ENCODE peak calls at places on chromosome 21, in seven cellular contexts. One of them, this sample, is unnamed.

GRCh38 chr21:25385912-25386474 is 221.3 kb downstream of the MRPL39 start:
- DNase-seq in GM12878: no peak
- DNase-seq in SK-N-SH: peak; percentile 47
- DNase-seq in HepG2: peak; percentile 72
- DNase-seq in HCT116: peak; percentile 23
- DNase-seq in H1: no peak
- DNase-seq in K562: peak; percentile 50
- DNase-seq in this sample: peak; percentile 65

GRCh38 chr21:41319273-41319672 is 2.7 kb downstream of the FAM3B start:
- DNase-seq in SK-N-SH: no peak
- DNase-seq in H1: no peak
- DNase-seq in HCT116: no peak
- DNase-seq in K562: no peak
- DNase-seq in GM12878: no peak
- DNase-seq in HepG2: no peak
- DNase-seq in this sample: no peak

GRCh38 chr21:18772876-18773275 is 369.3 kb upstream of the TMPRSS15 start:
- DNase-seq in SK-N-SH: no peak
- DNase-seq in H1: no peak
- DNase-seq in GM12878: no peak
- DNase-seq in HCT116: no peak
- DNase-seq in K562: no peak
- DNase-seq in HepG2: no peak
- DNase-seq in this sample: no peak

GRCh38 chr21:37071561-37072238 is 1.2 kb downstream of the PIGP start:
- DNase-seq in K562: peak; percentile 37
- DNase-seq in H1: no peak
- DNase-seq in HepG2: no peak
- DNase-seq in HCT116: no peak
- DNase-seq in SK-N-SH: peak; percentile 34
- DNase-seq in GM12878: no peak
- DNase-seq in this sample: no peak

GRCh38 chr21:25421327-25422028 is 185.8 kb downstream of the MRPL39 start:
- DNase-seq in GM12878: peak; percentile 93
- DNase-seq in K562: no peak
- DNase-seq in SK-N-SH: no peak
- DNase-seq in HCT116: no peak
- DNase-seq in HepG2: no peak
- DNase-seq in H1: peak; percentile 15
- DNase-seq in this sample: peak; percentile 58

GRCh38 chr21:36709868-36710728 is 11.2 kb downstream of the SIM2 start:
- DNase-seq in HepG2: no peak
- DNase-seq in K562: no peak
- DNase-seq in GM12878: no peak
- DNase-seq in H1: no peak
- DNase-seq in SK-N-SH: no peak
- DNase-seq in HCT116: no peak
- DNase-seq in this sample: no peak

GRCh38 chr21:30718239-30718909 is at the start of gene KRTAP21-3:
- DNase-seq in GM12878: no peak
- DNase-seq in SK-N-SH: no peak
- DNase-seq in HCT116: peak; percentile 18
- DNase-seq in K562: no peak
- DNase-seq in HepG2: no peak
- DNase-seq in H1: no peak
- DNase-seq in this sample: no peak

GRCh38 chr21:39180429-39181019 is 2.7 kb downstream of the PSMG1 start:
- DNase-seq in K562: no peak
- DNase-seq in HepG2: no peak
- DNase-seq in SK-N-SH: no peak
- DNase-seq in HCT116: no peak
- DNase-seq in GM12878: no peak
- DNase-seq in H1: no peak
- DNase-seq in this sample: no peak

GRCh38 chr21:21458124-21458631 is 460.0 kb downstream of the NCAM2 start:
- DNase-seq in GM12878: no peak
- DNase-seq in HCT116: no peak
- DNase-seq in HepG2: no peak
- DNase-seq in H1: no peak
- DNase-seq in K562: no peak
- DNase-seq in SK-N-SH: no peak
- DNase-seq in this sample: no peak

GRCh38 chr21:21196848-21197247 is 198.6 kb downstream of the NCAM2 start:
- DNase-seq in SK-N-SH: no peak
- DNase-seq in GM12878: no peak
- DNase-seq in H1: no peak
- DNase-seq in K562: no peak
- DNase-seq in HepG2: no peak
- DNase-seq in HCT116: no peak
- DNase-seq in this sample: no peak

GRCh38 chr21:29219165-29219770 is 79.5 kb upstream of the BACH1 start:
- DNase-seq in SK-N-SH: no peak
- DNase-seq in H1: no peak
- DNase-seq in GM12878: no peak
- DNase-seq in HepG2: no peak
- DNase-seq in HCT116: no peak
- DNase-seq in K562: no peak
- DNase-seq in this sample: no peak

GRCh38 chr21:41361786-41362604 is at the start of gene MX2:
- DNase-seq in H1: no peak
- DNase-seq in HepG2: peak; percentile 35
- DNase-seq in SK-N-SH: no peak
- DNase-seq in HCT116: no peak
- DNase-seq in K562: no peak
- DNase-seq in GM12878: peak; percentile 91
- DNase-seq in this sample: no peak

GRCh38 chr21:37430184-37430821 is 63.7 kb downstream of the DYRK1A start:
- DNase-seq in H1: no peak
- DNase-seq in K562: no peak
- DNase-seq in GM12878: no peak
- DNase-seq in HepG2: peak; percentile 69
- DNase-seq in HCT116: no peak
- DNase-seq in SK-N-SH: no peak
- DNase-seq in this sample: no peak

GRCh38 chr21:21200103-21200938 is 202.1 kb downstream of the NCAM2 start:
- DNase-seq in H1: no peak
- DNase-seq in SK-N-SH: no peak
- DNase-seq in GM12878: no peak
- DNase-seq in HCT116: no peak
- DNase-seq in HepG2: no peak
- DNase-seq in K562: peak; percentile 50
- DNase-seq in this sample: peak; percentile 3

GRCh38 chr21:25189497-25189896 is 417.8 kb downstream of the MRPL39 start:
- DNase-seq in H1: no peak
- DNase-seq in HCT116: no peak
- DNase-seq in HepG2: no peak
- DNase-seq in GM12878: no peak
- DNase-seq in SK-N-SH: no peak
- DNase-seq in K562: no peak
- DNase-seq in this sample: no peak

GRCh38 chr21:42417533-42417932 is 13.8 kb downstream of the UBASH3A start:
- DNase-seq in K562: no peak
- DNase-seq in HepG2: no peak
- DNase-seq in SK-N-SH: no peak
- DNase-seq in GM12878: peak; percentile 81
- DNase-seq in HCT116: no peak
- DNase-seq in H1: no peak
- DNase-seq in this sample: no peak

GRCh38 chr21:37737497-37737896 is 178.8 kb downstream of the KCNJ6 start:
- DNase-seq in SK-N-SH: no peak
- DNase-seq in K562: no peak
- DNase-seq in GM12878: no peak
- DNase-seq in HCT116: no peak
- DNase-seq in HepG2: no peak
- DNase-seq in H1: no peak
- DNase-seq in this sample: no peak

GRCh38 chr21:36707763-36708511 is 9.0 kb downstream of the SIM2 start:
- DNase-seq in GM12878: no peak
- DNase-seq in SK-N-SH: no peak
- DNase-seq in H1: no peak
- DNase-seq in HCT116: no peak
- DNase-seq in HepG2: no peak
- DNase-seq in K562: no peak
- DNase-seq in this sample: no peak

GRCh38 chr21:36882776-36883175 is 83.7 kb downstream of the HLCS start:
- DNase-seq in HepG2: no peak
- DNase-seq in H1: no peak
- DNase-seq in HCT116: no peak
- DNase-seq in GM12878: no peak
- DNase-seq in K562: no peak
- DNase-seq in SK-N-SH: no peak
- DNase-seq in this sample: no peak

GRCh38 chr21:31665397-31665796 is 5.9 kb downstream of the SOD1 start:
- DNase-seq in HCT116: no peak
- DNase-seq in K562: no peak
- DNase-seq in GM12878: no peak
- DNase-seq in SK-N-SH: no peak
- DNase-seq in HepG2: peak; percentile 20
- DNase-seq in H1: no peak
- DNase-seq in this sample: no peak

GRCh38 chr21:37427221-37427620 is 60.6 kb downstream of the DYRK1A start:
- DNase-seq in HCT116: no peak
- DNase-seq in HepG2: no peak
- DNase-seq in H1: no peak
- DNase-seq in SK-N-SH: no peak
- DNase-seq in K562: no peak
- DNase-seq in GM12878: no peak
- DNase-seq in this sample: no peak

GRCh38 chr21:15058718-15059316 is 6.0 kb downstream of the NRIP1 start:
- DNase-seq in HCT116: peak; percentile 32
- DNase-seq in K562: peak; percentile 25
- DNase-seq in SK-N-SH: no peak
- DNase-seq in H1: no peak
- DNase-seq in HepG2: no peak
- DNase-seq in GM12878: no peak
- DNase-seq in this sample: no peak
- TF ChIP-seq YY1 in HCT116: no peak
- TF ChIP-seq YY1 in K562: no peak
- TF ChIP-seq YY1 in SK-N-SH: no peak
- TF ChIP-seq YY1 in H1: no peak
- TF ChIP-seq YY1 in HepG2: no peak
- TF ChIP-seq YY1 in GM12878: no peak
- TF ChIP-seq YY1 in this sample: no peak

DNA sequence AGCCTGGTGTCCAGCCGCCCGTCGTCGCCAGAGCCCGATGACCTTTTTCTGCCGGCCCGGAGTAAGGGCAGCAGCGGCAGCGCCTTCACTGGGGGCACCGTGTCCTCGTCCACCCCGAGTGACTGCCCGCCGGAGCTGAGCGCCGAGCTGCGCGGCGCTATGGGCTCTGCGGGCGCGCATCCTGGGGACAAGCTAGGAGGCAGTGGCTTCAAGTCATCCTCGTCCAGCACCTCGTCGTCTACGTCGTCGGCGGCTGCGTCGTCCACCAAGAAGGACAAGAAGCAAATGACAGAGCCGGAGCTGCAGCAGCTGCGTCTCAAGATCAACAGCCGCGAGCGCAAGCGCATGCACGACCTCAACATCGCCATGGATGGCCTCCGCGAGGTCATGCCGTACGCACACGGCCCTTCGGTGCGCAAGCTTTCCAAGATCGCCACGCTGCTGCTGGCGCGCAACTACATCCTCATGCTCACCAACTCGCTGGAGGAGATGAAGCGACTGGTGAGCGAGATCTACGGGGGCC is 1.2 kb downstream of the OLIG2 start:
- DNase-seq in GM12878: no peak
- DNase-seq in HepG2: no peak
- DNase-seq in SK-N-SH: no peak
- DNase-seq in K562: no peak
- DNase-seq in H1: no peak
- DNase-seq in HCT116: no peak
- DNase-seq in this sample: no peak
- TF ChIP-seq YY1 in GM12878: no peak
- TF ChIP-seq YY1 in HepG2: no peak
- TF ChIP-seq YY1 in SK-N-SH: no peak
- TF ChIP-seq YY1 in K562: no peak
- TF ChIP-seq YY1 in H1: no peak
- TF ChIP-seq YY1 in HCT116: no peak
- TF ChIP-seq YY1 in this sample: no peak

GRCh38 chr21:43805275-43805800 is 16.0 kb downstream of the RRP1 start:
- DNase-seq in GM12878: peak; percentile 98
- DNase-seq in SK-N-SH: no peak
- DNase-seq in HCT116: no peak
- DNase-seq in HepG2: no peak
- DNase-seq in H1: no peak
- DNase-seq in K562: no peak
- DNase-seq in this sample: no peak
- TF ChIP-seq YY1 in GM12878: peak; percentile 89
- TF ChIP-seq YY1 in SK-N-SH: no peak
- TF ChIP-seq YY1 in HCT116: no peak
- TF ChIP-seq YY1 in HepG2: no peak
- TF ChIP-seq YY1 in H1: no peak
- TF ChIP-seq YY1 in K562: peak; percentile 49
- TF ChIP-seq YY1 in this sample: no peak

GRCh38 chr21:44057960-44058651 is 46.0 kb downstream of the TRAPPC10 start:
- DNase-seq in K562: no peak
- DNase-seq in HCT116: no peak
- DNase-seq in SK-N-SH: no peak
- DNase-seq in GM12878: no peak
- DNase-seq in H1: no peak
- DNase-seq in HepG2: no peak
- DNase-seq in this sample: no peak

GRCh38 chr21:44057055-44057454 is 44.9 kb downstream of the TRAPPC10 start:
- DNase-seq in H1: no peak
- DNase-seq in SK-N-SH: no peak
- DNase-seq in K562: no peak
- DNase-seq in HepG2: no peak
- DNase-seq in HCT116: no peak
- DNase-seq in GM12878: no peak
- DNase-seq in this sample: no peak

GRCh38 chr21:44059710-44060109 is 47.5 kb upstream of the PWP2 start:
- DNase-seq in HCT116: no peak
- DNase-seq in H1: no peak
- DNase-seq in GM12878: no peak
- DNase-seq in SK-N-SH: no peak
- DNase-seq in K562: no peak
- DNase-seq in HepG2: no peak
- DNase-seq in this sample: no peak

GRCh38 chr21:44058652-44058964 is 46.5 kb downstream of the TRAPPC10 start:
- DNase-seq in K562: no peak
- DNase-seq in GM12878: no peak
- DNase-seq in SK-N-SH: no peak
- DNase-seq in HCT116: no peak
- DNase-seq in HepG2: no peak
- DNase-seq in H1: no peak
- DNase-seq in this sample: no peak

DNA sequence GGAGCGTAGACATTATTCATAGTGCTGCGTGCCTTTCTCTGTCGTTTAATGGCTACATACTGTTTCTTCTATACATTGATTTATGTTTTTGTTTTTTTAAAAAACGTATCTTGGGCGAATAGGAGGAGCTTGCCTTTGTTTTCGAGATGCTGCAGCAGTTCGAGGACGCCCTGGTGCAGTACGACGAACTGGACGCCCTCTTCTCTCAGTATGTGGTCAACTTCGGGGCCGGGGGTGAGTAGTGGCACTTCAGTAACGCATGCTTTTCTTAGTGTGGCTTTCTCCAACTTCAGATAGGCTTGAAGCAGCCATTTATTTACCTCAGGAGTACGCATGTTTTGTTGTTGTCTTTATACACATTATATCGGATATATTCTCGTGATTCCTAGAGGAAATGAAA is 46.9 kb downstream of the TRAPPC10 start:
- DNase-seq in SK-N-SH: no peak
- DNase-seq in HCT116: no peak
- DNase-seq in HepG2: no peak
- DNase-seq in K562: no peak
- DNase-seq in GM12878: no peak
- DNase-seq in H1: no peak
- DNase-seq in this sample: no peak
- TF ChIP-seq YY1 in SK-N-SH: no peak
- TF ChIP-seq YY1 in HCT116: no peak
- TF ChIP-seq YY1 in HepG2: no peak
- TF ChIP-seq YY1 in K562: no peak
- TF ChIP-seq YY1 in GM12878: no peak
- TF ChIP-seq YY1 in H1: no peak
- TF ChIP-seq YY1 in this sample: no peak

This sample was measured in NT2/D1.